ENCODE peak calls at places on chromosome 12, in six cellular contexts. One of them, this sample, is unnamed. For H3K27me3, the result is how much of the 10 kb centered on the place peaks cover.

GRCh38 chr12:104422441-104422840 is 34.3 kb upstream of the CHST11 start:
- DNase-seq in fibroblast of lung: no peak
- DNase-seq in brain microvascular endothelial cell: peak
- DNase-seq in AG04450: no peak
- DNase-seq in mammary epithelial cell: no peak
- DNase-seq in Caco-2: no peak
- DNase-seq in this sample: no peak

GRCh38 chr12:121748571-121749265 is 36.2 kb downstream of the TMEM120B start:
- DNase-seq in mammary epithelial cell: no peak
- DNase-seq in AG04450: peak
- DNase-seq in fibroblast of lung: peak
- DNase-seq in brain microvascular endothelial cell: peak
- DNase-seq in Caco-2: peak
- DNase-seq in this sample: peak

GRCh38 chr12:42346603-42347002 is 20.6 kb downstream of the PPHLN1 start:
- DNase-seq in fibroblast of lung: no peak
- DNase-seq in AG04450: no peak
- DNase-seq in mammary epithelial cell: no peak
- DNase-seq in brain microvascular endothelial cell: no peak
- DNase-seq in Caco-2: no peak
- DNase-seq in this sample: no peak

GRCh38 chr12:1122803-1123202 is 131.8 kb downstream of the ERC1 start:
- DNase-seq in fibroblast of lung: no peak
- DNase-seq in mammary epithelial cell: no peak
- DNase-seq in AG04450: no peak
- DNase-seq in Caco-2: no peak
- DNase-seq in brain microvascular endothelial cell: no peak
- DNase-seq in this sample: no peak

GRCh38 chr12:96570579-96570978 is 81.2 kb downstream of the CFAP54 start:
- DNase-seq in brain microvascular endothelial cell: no peak
- DNase-seq in AG04450: no peak
- DNase-seq in mammary epithelial cell: no peak
- DNase-seq in Caco-2: no peak
- DNase-seq in fibroblast of lung: no peak
- DNase-seq in this sample: no peak

GRCh38 chr12:98532687-98533304 is 17.4 kb downstream of the TMPO start:
- DNase-seq in fibroblast of lung: peak
- DNase-seq in Caco-2: no peak
- DNase-seq in AG04450: peak
- DNase-seq in mammary epithelial cell: peak
- DNase-seq in brain microvascular endothelial cell: peak
- DNase-seq in this sample: peak

GRCh38 chr12:124581792-124582424 is 14.5 kb upstream of the NCOR2 start:
- DNase-seq in mammary epithelial cell: no peak
- DNase-seq in fibroblast of lung: no peak
- DNase-seq in brain microvascular endothelial cell: no peak
- DNase-seq in Caco-2: no peak
- DNase-seq in AG04450: no peak
- DNase-seq in this sample: no peak

GRCh38 chr12:66352197-66352596 is 49.9 kb downstream of the HELB start:
- DNase-seq in fibroblast of lung: peak
- DNase-seq in mammary epithelial cell: no peak
- DNase-seq in Caco-2: peak
- DNase-seq in AG04450: no peak
- DNase-seq in brain microvascular endothelial cell: peak
- DNase-seq in this sample: peak

GRCh38 chr12:67681145-67681778 is 32.7 kb downstream of the DYRK2 start:
- DNase-seq in mammary epithelial cell: peak
- DNase-seq in Caco-2: no peak
- DNase-seq in AG04450: peak
- DNase-seq in brain microvascular endothelial cell: peak
- DNase-seq in fibroblast of lung: peak
- DNase-seq in this sample: peak

GRCh38 chr12:80721326-80721725 is 4.6 kb downstream of the MYF5 start:
- DNase-seq in AG04450: no peak
- DNase-seq in mammary epithelial cell: no peak
- DNase-seq in brain microvascular endothelial cell: no peak
- DNase-seq in Caco-2: no peak
- DNase-seq in fibroblast of lung: no peak
- DNase-seq in this sample: no peak

GRCh38 chr12:22266101-22266500 is 68.4 kb downstream of the ST8SIA1 start:
- DNase-seq in AG04450: no peak
- DNase-seq in fibroblast of lung: no peak
- DNase-seq in mammary epithelial cell: no peak
- DNase-seq in brain microvascular endothelial cell: no peak
- DNase-seq in Caco-2: no peak
- DNase-seq in this sample: no peak

DNA sequence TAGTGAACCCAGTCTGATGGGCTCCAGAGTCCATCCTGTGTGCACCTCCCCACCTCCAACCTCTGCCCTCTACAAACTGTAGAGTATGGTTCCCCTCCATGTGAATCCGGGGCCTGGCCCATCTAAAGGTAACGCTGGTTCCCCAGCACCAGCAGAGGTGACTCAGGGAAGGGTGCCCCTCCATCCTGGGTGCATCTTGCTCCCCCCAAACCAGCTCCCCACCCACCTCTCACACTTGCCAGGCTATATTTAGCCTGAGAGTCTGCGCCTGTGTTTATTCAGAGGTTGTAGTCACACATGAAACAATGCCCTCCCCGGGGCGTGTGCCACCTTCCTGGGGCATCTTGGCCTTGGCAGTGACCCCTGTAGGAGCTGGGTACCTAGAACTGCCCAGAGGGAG is 26.2 kb downstream of the RASAL1 start:
- DNase-seq in Caco-2: no peak
- DNase-seq in fibroblast of lung: no peak
- DNase-seq in mammary epithelial cell: no peak
- DNase-seq in brain microvascular endothelial cell: no peak
- DNase-seq in AG04450: no peak
- DNase-seq in this sample: no peak
- H3K4me3 ChIP-seq in Caco-2: no peak
- H3K4me3 ChIP-seq in fibroblast of lung: no peak
- H3K4me3 ChIP-seq in mammary epithelial cell: no peak
- H3K4me3 ChIP-seq in brain microvascular endothelial cell: no peak
- H3K4me3 ChIP-seq in AG04450: no peak
- H3K4me3 ChIP-seq in this sample: no peak

GRCh38 chr12:16606201-16606849 is 363 bp upstream of the LMO3 start:
- DNase-seq in Caco-2: no peak
- DNase-seq in AG04450: no peak
- DNase-seq in fibroblast of lung: peak
- DNase-seq in mammary epithelial cell: peak
- DNase-seq in brain microvascular endothelial cell: peak
- DNase-seq in this sample: no peak
- TF ChIP-seq CTCF in Caco-2: no peak
- TF ChIP-seq CTCF in AG04450: no peak
- TF ChIP-seq CTCF in fibroblast of lung: no peak
- TF ChIP-seq CTCF in mammary epithelial cell: no peak
- TF ChIP-seq CTCF in brain microvascular endothelial cell: no peak
- TF ChIP-seq CTCF in this sample: no peak

DNA sequence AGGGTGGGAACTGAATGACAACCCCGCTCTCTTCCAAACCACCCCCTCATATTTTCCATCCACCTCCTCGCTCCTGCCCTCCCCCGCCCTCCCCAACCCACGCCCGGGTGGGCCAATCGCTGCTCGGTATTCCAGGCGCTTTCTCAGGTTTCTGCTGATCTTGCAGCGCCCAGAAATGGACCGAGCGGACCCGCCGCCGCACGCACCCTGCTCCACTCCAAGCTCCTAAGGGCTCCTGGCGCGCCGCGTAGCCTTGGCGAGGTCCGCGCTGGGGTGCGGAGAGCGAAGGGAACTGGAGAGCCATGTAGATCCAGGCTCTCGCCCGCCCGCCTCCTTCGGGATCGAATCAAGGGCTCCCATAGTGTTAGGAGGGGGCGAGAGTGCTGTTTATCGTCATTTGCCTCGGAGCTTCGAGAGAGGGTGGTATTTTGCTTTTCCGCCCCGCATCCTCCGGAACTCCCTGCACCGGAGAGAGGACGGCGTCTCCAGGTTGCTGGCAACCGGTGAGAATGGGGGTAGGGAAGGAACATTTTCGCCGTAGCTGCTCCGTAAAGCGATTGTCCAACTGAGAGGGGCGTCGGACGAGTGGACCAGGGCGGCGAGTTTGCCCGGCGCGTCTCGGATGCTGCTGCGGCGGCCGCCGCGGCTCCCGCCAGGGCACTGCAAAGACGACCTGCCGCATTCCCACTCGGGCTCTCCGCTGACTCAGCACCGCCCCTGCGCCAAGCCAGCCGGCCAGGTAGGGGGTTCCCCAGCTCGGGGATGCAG is at the start of gene KCNA1:
- DNase-seq in AG04450: no peak
- DNase-seq in mammary epithelial cell: peak
- DNase-seq in Caco-2: no peak
- DNase-seq in fibroblast of lung: peak
- DNase-seq in brain microvascular endothelial cell: no peak
- DNase-seq in this sample: no peak
- H3K27me3 ChIP-seq in AG04450: half or more
- H3K27me3 ChIP-seq in mammary epithelial cell: under half
- H3K27me3 ChIP-seq in Caco-2: under half
- H3K27me3 ChIP-seq in fibroblast of lung: under half
- H3K27me3 ChIP-seq in brain microvascular endothelial cell: under half
- H3K27me3 ChIP-seq in this sample: under half

DNA sequence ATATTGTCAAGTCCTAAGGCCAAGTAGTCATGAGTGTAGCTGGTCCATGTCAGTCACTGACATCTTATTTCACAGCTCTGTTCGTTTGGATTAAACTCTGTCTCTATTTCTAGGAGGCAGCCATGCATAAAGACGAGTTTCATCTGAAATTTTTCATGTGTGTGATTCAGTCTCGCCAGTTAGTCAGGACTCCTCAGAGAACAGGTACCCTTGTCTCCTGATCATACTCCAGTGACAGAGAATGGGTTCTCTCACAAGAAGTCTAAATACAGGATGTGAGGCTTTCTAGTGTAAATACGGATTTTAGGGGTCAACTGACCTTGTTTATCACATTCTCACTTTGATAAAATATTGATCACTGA is 1.4 kb upstream of the SENP1 start:
- DNase-seq in Caco-2: no peak
- DNase-seq in mammary epithelial cell: no peak
- DNase-seq in brain microvascular endothelial cell: no peak
- DNase-seq in AG04450: no peak
- DNase-seq in fibroblast of lung: no peak
- DNase-seq in this sample: no peak
- H3K4me3 ChIP-seq in Caco-2: no peak
- H3K4me3 ChIP-seq in mammary epithelial cell: no peak
- H3K4me3 ChIP-seq in brain microvascular endothelial cell: no peak
- H3K4me3 ChIP-seq in AG04450: no peak
- H3K4me3 ChIP-seq in fibroblast of lung: no peak
- H3K4me3 ChIP-seq in this sample: no peak

GRCh38 chr12:2548095-2548494 is 246.7 kb upstream of the FKBP4 start:
- DNase-seq in brain microvascular endothelial cell: no peak
- DNase-seq in mammary epithelial cell: no peak
- DNase-seq in AG04450: no peak
- DNase-seq in Caco-2: no peak
- DNase-seq in fibroblast of lung: no peak
- DNase-seq in this sample: no peak
- TF ChIP-seq CTCF in brain microvascular endothelial cell: no peak
- TF ChIP-seq CTCF in mammary epithelial cell: no peak
- TF ChIP-seq CTCF in AG04450: no peak
- TF ChIP-seq CTCF in Caco-2: no peak
- TF ChIP-seq CTCF in fibroblast of lung: no peak
- TF ChIP-seq CTCF in this sample: no peak

GRCh38 chr12:47604474-47604873 is 101.4 kb downstream of the RPAP3 start:
- DNase-seq in fibroblast of lung: no peak
- DNase-seq in AG04450: no peak
- DNase-seq in brain microvascular endothelial cell: peak
- DNase-seq in mammary epithelial cell: peak
- DNase-seq in Caco-2: no peak
- DNase-seq in this sample: peak
- H3K27me3 ChIP-seq in fibroblast of lung: under half
- H3K27me3 ChIP-seq in AG04450: under half
- H3K27me3 ChIP-seq in brain microvascular endothelial cell: under half
- H3K27me3 ChIP-seq in mammary epithelial cell: under half
- H3K27me3 ChIP-seq in Caco-2: under half
- H3K27me3 ChIP-seq in this sample: under half

DNA sequence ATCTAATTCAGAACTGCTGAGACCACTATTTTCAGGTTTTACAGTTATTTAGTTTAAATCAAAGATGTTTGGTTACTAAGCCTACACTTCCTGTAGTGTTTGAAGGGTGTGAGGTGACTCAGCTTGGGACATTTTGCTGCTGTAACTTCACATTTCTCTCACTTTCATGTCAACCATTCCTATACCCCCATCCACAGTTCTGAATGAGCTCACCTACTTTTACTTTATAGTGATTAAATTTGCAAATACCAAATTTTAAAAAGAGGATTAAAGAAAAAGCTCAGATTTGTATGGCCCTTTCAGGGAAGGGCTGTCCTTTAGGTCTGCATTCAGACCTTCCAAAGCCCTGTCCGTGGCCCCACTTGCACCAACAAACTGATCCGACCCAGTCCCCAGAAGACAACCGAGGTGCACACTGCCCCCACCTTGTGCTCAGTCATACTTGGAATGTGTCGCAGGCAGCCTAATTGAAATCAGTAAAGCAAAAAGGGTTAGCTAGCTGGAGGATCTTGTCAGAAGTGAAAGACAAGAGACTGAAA is 174.4 kb downstream of the MON2 start:
- DNase-seq in fibroblast of lung: peak
- DNase-seq in Caco-2: no peak
- DNase-seq in mammary epithelial cell: no peak
- DNase-seq in AG04450: no peak
- DNase-seq in brain microvascular endothelial cell: peak
- DNase-seq in this sample: no peak
- H3K4me3 ChIP-seq in fibroblast of lung: no peak
- H3K4me3 ChIP-seq in Caco-2: no peak
- H3K4me3 ChIP-seq in mammary epithelial cell: no peak
- H3K4me3 ChIP-seq in AG04450: no peak
- H3K4me3 ChIP-seq in brain microvascular endothelial cell: no peak
- H3K4me3 ChIP-seq in this sample: no peak

This sample was measured in bronchial epithelial cell.